ENCODE peak calls at places on chromosomes 7 and 10, in seven cellular contexts. Y is A549, R is breast epithelium, F is cardiac muscle cell, E is aorta, G is A673, S is H9. C is an unnamed sample. For H3K4me1, the result is how much of the 10 kb centered on the place peaks cover.

GRCh38 chr10:43396061-43396927 is 12.7 kb downstream of the HNRNPF start:
- DNase-seq in E (peak), S (peak), G (peak), R (peak), Y (peak), F (peak), C (peak)

GRCh38 chr10:50400694-50401093 is 149.4 kb upstream of the ASAH2 start:
- DNase-seq in F (peak), R (no peak), E (no peak), S (no peak), Y (no peak), G (no peak), C (no peak)

GRCh38 chr7:148084138-148084537 is 506.4 kb upstream of the C7orf33 start:
- DNase-seq in F (peak), S (peak), E (no peak), G (peak), Y (peak), R (no peak), C (peak)

GRCh38 chr7:100191775-100192174 is 14.1 kb downstream of the STAG3 start:
- DNase-seq in S (no peak), R (no peak), G (no peak), F (no peak), Y (no peak), E (no peak), C (no peak)

GRCh38 chr7:134632937-134633540 is 13.6 kb upstream of the BPGM start:
- DNase-seq in S (no peak), G (peak), R (no peak), F (peak), Y (peak), E (no peak), C (peak)

GRCh38 chr7:48087349-48087748 is 1.7 kb upstream of the UPP1 start:
- DNase-seq in F (no peak), Y (no peak), E (no peak), G (no peak), R (no peak), S (no peak), C (no peak)

GRCh38 chr10:102604379-102604960 is 39.8 kb upstream of the TRIM8 start:
- DNase-seq in E (peak), F (no peak), G (peak), R (no peak), S (no peak), Y (peak), C (no peak)

GRCh38 chr7:128045766-128046165 is 14.5 kb upstream of the LRRC4 start:
- DNase-seq in R (no peak), F (no peak), E (no peak), G (no peak), S (no peak), Y (no peak), C (no peak)

GRCh38 chr7:31095286-31096197 is 43.4 kb downstream of the ADCYAP1R1 start:
- DNase-seq in G (no peak), R (no peak), F (no peak), Y (no peak), S (peak), E (peak), C (no peak)

GRCh38 chr10:123512881-123513822 is 153.0 kb upstream of the GPR26 start:
- DNase-seq in E (no peak), Y (no peak), G (no peak), S (no peak), F (peak), R (no peak), C (no peak)

GRCh38 chr10:91495402-91495801 is 85.3 kb downstream of the HECTD2 start:
- DNase-seq in F (no peak), Y (no peak), S (no peak), E (no peak), G (no peak), R (no peak), C (no peak)

GRCh38 chr7:30863694-30864011 is 48.0 kb upstream of the AQP1 start:
- DNase-seq in R (no peak), F (no peak), E (no peak), Y (no peak), S (no peak), G (no peak), C (peak)

GRCh38 chr7:81111358-81111757 is 192.5 kb upstream of the SEMA3C start:
- DNase-seq in Y (peak), E (no peak), F (no peak), G (no peak), S (no peak), R (no peak), C (no peak)

GRCh38 chr7:4040031-4040928 is 641.8 kb upstream of the FOXK1 start:
- DNase-seq in S (peak), R (no peak), F (no peak), E (peak), Y (no peak), G (no peak), C (no peak)

GRCh38 chr7:106026101-106026500 is 63.0 kb downstream of the CDHR3 start:
- DNase-seq in E (no peak), G (no peak), Y (no peak), R (no peak), F (no peak), S (no peak), C (no peak)

GRCh38 chr10:58517071-58517470 is 4.4 kb downstream of the BICC1 start:
- DNase-seq in R (no peak), S (no peak), G (no peak), E (no peak), Y (peak), F (no peak), C (no peak)

GRCh38 chr7:81986745-81987470 is 217.1 kb upstream of the HGF start:
- DNase-seq in E (no peak), F (no peak), Y (no peak), R (no peak), G (no peak), S (no peak), C (no peak)

GRCh38 chr7:78020874-78021249 is 222.3 kb downstream of the PHTF2 start:
- DNase-seq in E (no peak), Y (no peak), R (no peak), G (peak), S (no peak), F (no peak), C (no peak)

GRCh38 chr7:66912195-66912594 is 8.8 kb upstream of the TMEM248 start:
- DNase-seq in R (no peak), E (no peak), F (no peak), G (no peak), S (no peak), Y (no peak), C (no peak)

GRCh38 chr10:125160856-125161569 is 650 bp upstream of the CTBP2 start:
- DNase-seq in E (peak), F (peak), G (peak), S (peak), Y (peak), R (peak), C (peak)

GRCh38 chr10:87915406-87915805 is 52.0 kb downstream of the PTEN start:
- DNase-seq in G (peak), E (no peak), S (peak), F (no peak), Y (no peak), R (no peak), C (no peak)

GRCh38 chr7:44740040-44740439 is 8.6 kb upstream of the ZMIZ2 start:
- DNase-seq in S (no peak), G (no peak), F (no peak), Y (no peak), R (no peak), E (no peak), C (no peak)

DNA sequence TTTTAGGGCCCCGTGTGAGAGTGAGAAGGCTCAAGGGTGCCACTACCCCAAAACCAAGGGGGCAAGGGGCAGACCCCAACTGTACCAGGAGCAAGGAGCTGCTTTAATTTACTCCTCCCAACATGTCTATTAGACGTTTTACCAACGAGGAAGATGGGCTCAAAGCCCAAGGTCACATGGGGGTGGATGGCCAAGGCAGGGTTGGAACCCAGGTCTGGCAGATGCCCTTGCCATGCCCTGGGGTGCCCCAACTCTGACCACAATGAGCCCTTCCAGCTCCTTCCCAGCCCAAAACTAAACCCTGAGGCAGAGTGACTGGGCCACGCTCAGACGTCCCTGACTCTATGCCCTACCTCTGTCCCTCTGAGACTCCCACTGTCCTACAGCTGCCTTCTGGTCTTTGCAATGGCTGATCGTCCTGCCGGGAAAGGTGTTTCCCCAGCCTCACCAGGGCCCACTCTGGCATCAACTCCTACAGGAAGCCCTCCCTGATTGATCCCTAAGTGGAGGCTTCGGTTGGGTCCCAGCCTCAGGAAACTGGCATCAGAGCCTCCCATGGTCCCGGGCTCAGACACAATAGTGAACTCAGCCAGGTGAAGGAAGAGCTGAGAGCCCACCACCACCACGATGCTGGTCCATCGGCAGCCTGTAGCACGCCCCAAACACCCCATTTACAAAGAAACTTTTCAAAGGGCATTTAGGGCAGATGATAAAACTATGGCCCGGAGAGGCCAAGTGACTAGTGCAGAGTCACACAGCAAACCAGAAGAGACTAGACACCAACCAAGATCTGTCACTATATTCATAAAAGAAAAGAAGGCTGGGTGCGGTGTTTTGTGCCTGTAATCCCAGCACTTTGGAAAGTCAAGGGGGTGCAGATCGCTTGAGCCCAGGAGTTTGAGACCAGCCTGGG is 60.2 kb upstream of the MYL10 start:
- DNase-seq in E (no peak), Y (no peak), F (no peak), S (no peak), R (no peak), G (no peak), C (no peak)
- H3K4me1 ChIP-seq in E (under half), Y (under half), F (under half), S (under half), R (under half), G (under half), C (under half)

DNA sequence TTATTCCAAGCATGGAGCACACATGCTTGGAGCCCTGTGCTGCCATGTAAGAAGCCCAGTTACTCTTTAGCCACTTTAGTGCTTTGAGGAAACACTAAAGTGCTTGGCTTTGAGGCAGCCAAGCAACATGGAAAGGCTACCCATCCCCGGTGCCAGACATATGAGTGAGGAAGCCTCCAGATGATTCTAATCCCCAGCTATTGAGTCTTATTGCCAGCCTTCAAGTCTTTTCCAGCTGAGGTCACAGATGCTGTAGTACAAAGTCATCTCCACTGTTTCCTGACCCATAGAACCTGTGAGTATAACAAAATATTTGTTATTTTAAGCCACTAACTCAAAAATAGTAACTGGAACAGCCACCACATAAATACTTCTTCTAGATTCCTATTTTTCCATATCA is 91.4 kb upstream of the CYP26C1 start:
- DNase-seq in S (no peak), G (no peak), R (no peak), E (no peak), F (no peak), Y (no peak), C (peak)
- H3K4me1 ChIP-seq in S (under half), G (under half), R (under half), E (under half), F (under half), Y (under half), C (under half)

GRCh38 chr10:71621263-71621751 is 98.3 kb downstream of the C10orf105 start:
- DNase-seq in Y (no peak), F (no peak), G (no peak), R (peak), E (no peak), S (peak), C (peak)
- H3K4me1 ChIP-seq in Y (under half), F (under half), G (under half), R (under half), E (under half), S (under half), C (under half)

DNA sequence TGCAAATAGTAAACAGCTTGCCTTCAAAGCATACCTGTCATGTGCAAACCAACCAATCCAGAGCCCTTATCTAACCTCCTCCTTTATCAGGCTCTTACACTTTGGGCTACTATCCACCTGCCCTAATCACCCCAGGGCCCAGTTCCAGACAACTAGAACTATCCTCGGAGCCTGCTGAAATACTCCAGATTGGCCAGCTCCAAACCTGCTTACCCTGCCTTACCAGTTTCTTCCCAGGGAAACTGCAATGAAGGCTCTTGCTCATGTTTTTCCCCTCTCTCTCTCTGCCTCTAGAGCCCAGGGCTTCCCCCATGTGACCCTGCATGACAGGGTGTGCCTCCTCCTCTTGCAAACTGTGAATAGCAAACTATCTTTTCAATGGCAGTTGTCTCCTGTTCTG is 81.4 kb upstream of the CAPZA2 start:
- DNase-seq in F (no peak), R (peak), E (no peak), Y (no peak), G (no peak), S (peak), C (peak)
- H3K4me1 ChIP-seq in F (under half), R (under half), E (under half), Y (half or more), G (under half), S (under half), C (under half)

GRCh38 chr10:69220041-69220451 is at the start of gene HKDC1:
- DNase-seq in Y (peak), E (no peak), F (no peak), G (no peak), S (no peak), R (no peak), C (peak)
- H3K4me1 ChIP-seq in Y (half or more), E (under half), F (under half), G (under half), S (under half), R (under half), C (under half)

DNA sequence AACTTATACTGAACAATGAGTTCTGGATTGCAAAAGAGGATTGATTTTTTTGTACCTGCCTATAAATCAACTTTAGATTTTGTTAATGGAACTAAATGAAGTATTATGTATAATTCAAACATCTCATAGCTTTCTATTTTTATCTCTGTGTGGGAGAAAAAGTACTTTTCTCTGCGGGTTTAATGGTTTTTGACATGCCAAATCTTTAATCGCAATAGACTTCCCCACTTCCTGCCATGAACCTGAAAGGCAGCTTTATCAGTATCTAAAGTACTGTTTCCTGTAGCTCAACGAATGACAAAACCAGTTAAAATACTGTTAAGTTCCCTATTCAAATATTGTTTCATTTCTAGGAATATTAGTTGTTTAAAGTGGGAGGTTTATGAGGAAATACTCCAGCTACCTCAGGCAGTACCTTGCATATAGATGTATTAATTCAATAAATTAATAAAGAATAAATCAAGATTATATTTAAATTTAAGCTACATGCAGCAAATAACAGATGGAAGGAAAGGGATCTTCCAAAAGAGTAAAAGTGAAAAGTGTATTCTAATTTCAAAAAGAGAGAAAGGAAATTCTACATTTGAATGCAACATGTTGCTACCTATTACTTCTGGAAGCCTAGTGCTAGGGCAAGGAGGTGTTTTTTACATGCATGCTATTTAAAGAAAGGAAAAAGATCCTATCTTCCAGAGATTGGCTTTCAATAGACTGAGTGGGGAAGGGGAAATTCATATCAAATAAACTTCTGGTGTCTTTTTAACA is 75.9 kb downstream of the SVOPL start:
- DNase-seq in G (peak), E (no peak), S (no peak), R (no peak), Y (no peak), F (no peak), C (no peak)
- H3K4me1 ChIP-seq in G (under half), E (under half), S (under half), R (under half), Y (under half), F (under half), C (under half)

GRCh38 chr7:36288501-36288900 is 101.2 kb upstream of the ANLN start:
- DNase-seq in S (no peak), Y (no peak), E (no peak), R (no peak), G (no peak), F (no peak), C (no peak)
- H3K4me1 ChIP-seq in S (under half), Y (half or more), E (under half), R (under half), G (under half), F (under half), C (under half)

GRCh38 chr10:70321897-70322890 is 38.4 kb upstream of the NPFFR1 start:
- DNase-seq in E (no peak), R (no peak), Y (no peak), S (no peak), G (no peak), F (no peak), C (no peak)
- H3K4me1 ChIP-seq in E (under half), R (under half), Y (under half), S (under half), G (under half), F (under half), C (under half)

GRCh38 chr10:604716-605631 is 84.5 kb downstream of the DIP2C start:
- DNase-seq in G (no peak), R (no peak), E (peak), F (no peak), S (no peak), Y (no peak), C (no peak)

GRCh38 chr10:601356-601963 is 88.0 kb downstream of the DIP2C start:
- DNase-seq in F (no peak), Y (no peak), S (no peak), E (peak), G (no peak), R (no peak), C (no peak)

GRCh38 chr10:605632-606325 is 83.7 kb downstream of the DIP2C start:
- DNase-seq in Y (no peak), G (no peak), E (peak), R (no peak), S (no peak), F (no peak), C (no peak)

GRCh38 chr10:602391-603005 is 87.0 kb downstream of the DIP2C start:
- DNase-seq in E (peak), S (no peak), F (no peak), R (no peak), G (no peak), Y (no peak), C (no peak)

DNA sequence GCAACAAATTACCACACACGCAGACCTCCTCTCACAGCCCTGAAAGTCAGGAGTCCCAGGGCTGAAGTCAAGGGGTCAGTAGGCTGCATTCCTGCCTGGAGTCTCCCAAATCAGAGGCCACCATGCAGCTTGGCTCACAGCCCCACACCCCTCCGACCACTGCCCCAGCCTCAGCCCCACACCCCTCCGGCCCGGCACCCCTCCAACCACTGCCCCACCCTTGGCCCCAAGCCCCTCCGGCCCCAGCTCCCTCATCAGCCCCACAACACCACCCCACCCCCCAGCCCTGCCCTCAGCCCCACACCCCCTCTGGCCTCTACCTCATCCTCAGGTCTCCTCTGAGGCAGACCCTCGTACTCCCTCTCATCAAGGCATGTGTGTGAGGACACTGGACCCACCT is 85.7 kb downstream of the DIP2C start:
- DNase-seq in G (no peak), S (no peak), R (no peak), Y (no peak), E (peak), F (no peak), C (no peak)
- H3K4me1 ChIP-seq in G (under half), S (under half), R (under half), Y (under half), E (under half), F (under half), C (under half)

GRCh38 chr10:89332718-89333281 is 5.0 kb downstream of the IFIT3 start:
- DNase-seq in Y (no peak), S (no peak), F (no peak), G (no peak), E (no peak), R (no peak), C (no peak)
- H3K4me1 ChIP-seq in Y (under half), S (under half), F (under half), G (under half), E (under half), R (under half), C (under half)